ENCODE peak calls at places on chromosome 18, in eight cellular contexts. B, C, S, R, W, G, P and E are unnamed samples.

GRCh38 chr18:73791081-73791480 is 356.6 kb downstream of the FBXO15 start:
- DNase-seq in B (no peak), C (no peak), S (no peak), R (no peak), W (no peak), G (no peak), P (no peak), E (no peak)

GRCh38 chr18:49028091-49028490 is 77.3 kb upstream of the SMAD7 start:
- DNase-seq in B (peak; percentile 36), C (no peak), S (no peak), R (peak; percentile 7), W (peak; percentile 43), G (no peak), P (no peak), E (no peak)

GRCh38 chr18:13538630-13539029 is 187.7 kb downstream of the FAM210A start:
- DNase-seq in B (no peak), C (no peak), S (no peak), R (no peak), W (no peak), G (no peak), P (no peak), E (no peak)

GRCh38 chr18:77658309-77658681 is 408.6 kb downstream of the GALR1 start:
- DNase-seq in B (no peak), C (no peak), S (no peak), R (no peak), W (no peak), G (no peak), P (no peak), E (no peak)

GRCh38 chr18:68484241-68484640 is 230.7 kb downstream of the TMX3 start:
- DNase-seq in B (no peak), C (no peak), S (no peak), R (no peak), W (no peak), G (no peak), P (no peak), E (no peak)

GRCh38 chr18:44423826-44424225 is 256.9 kb upstream of the SETBP1 start:
- DNase-seq in B (no peak), C (no peak), S (no peak), R (no peak), W (no peak), G (no peak), P (no peak), E (no peak)

GRCh38 chr18:67072789-67073188 is 443.7 kb downstream of the DSEL start:
- DNase-seq in B (no peak), C (no peak), S (no peak), R (peak; percentile 14), W (no peak), G (no peak), P (no peak), E (no peak)

GRCh38 chr18:12823892-12824291 is 60.1 kb downstream of the PTPN2 start:
- DNase-seq in B (no peak), C (no peak), S (no peak), R (no peak), W (no peak), G (no peak), P (no peak), E (no peak)

GRCh38 chr18:9746958-9747357 is 38.9 kb downstream of the RAB31 start:
- DNase-seq in B (no peak), C (no peak), S (no peak), R (no peak), W (no peak), G (no peak), P (no peak), E (no peak)

GRCh38 chr18:8841781-8842485 is 136.6 kb downstream of the MTCL1 start:
- DNase-seq in B (no peak), C (no peak), S (no peak), R (no peak), W (no peak), G (no peak), P (no peak), E (no peak)

GRCh38 chr18:28013064-28013463 is 163.9 kb downstream of the CDH2 start:
- DNase-seq in B (no peak), C (no peak), S (no peak), R (no peak), W (no peak), G (no peak), P (no peak), E (no peak)

GRCh38 chr18:55856191-55856590 is 268.2 kb upstream of the TCF4 start:
- DNase-seq in B (no peak), C (no peak), S (no peak), R (no peak), W (no peak), G (no peak), P (no peak), E (no peak)

GRCh38 chr18:47689386-47689785 is 241.1 kb downstream of the SMAD2 start:
- DNase-seq in B (no peak), C (no peak), S (no peak), R (no peak), W (no peak), G (no peak), P (no peak), E (no peak)

GRCh38 chr18:11259421-11259820 is 110.1 kb upstream of the PIEZO2 start:
- DNase-seq in B (peak; percentile 59), C (no peak), S (peak; percentile 35), R (peak; percentile 35), W (no peak), G (no peak), P (no peak), E (no peak)

GRCh38 chr18:59629894-59630293 is 67.3 kb downstream of the CCBE1 start:
- DNase-seq in B (peak; percentile 74), C (peak; percentile 23), S (peak; percentile 20), R (no peak), W (no peak), G (no peak), P (peak; percentile 6), E (no peak)

GRCh38 chr18:48195782-48196181 is 213.4 kb downstream of the ZBTB7C start:
- DNase-seq in B (no peak), C (no peak), S (no peak), R (no peak), W (no peak), G (no peak), P (no peak), E (no peak)

GRCh38 chr18:13809025-13809384 is 14.9 kb upstream of the MC5R start:
- DNase-seq in B (no peak), C (peak; percentile 62), S (no peak), R (no peak), W (no peak), G (peak; percentile 83), P (peak; percentile 63), E (no peak)

GRCh38 chr18:8260847-8261246 is 348.4 kb upstream of the RAB12 start:
- DNase-seq in B (no peak), C (no peak), S (no peak), R (no peak), W (no peak), G (no peak), P (no peak), E (no peak)

GRCh38 chr18:76464281-76465259 is 30.5 kb downstream of the ZNF516 start:
- DNase-seq in B (no peak), C (no peak), S (no peak), R (no peak), W (no peak), G (no peak), P (no peak), E (no peak)

GRCh38 chr18:76461692-76462325 is 33.2 kb downstream of the ZNF516 start:
- DNase-seq in B (no peak), C (no peak), S (no peak), R (no peak), W (no peak), G (no peak), P (no peak), E (no peak)

GRCh38 chr18:76463872-76464271 is 31.2 kb downstream of the ZNF516 start:
- DNase-seq in B (no peak), C (no peak), S (no peak), R (no peak), W (no peak), G (no peak), P (no peak), E (no peak)

GRCh38 chr18:76462326-76462694 is 32.7 kb downstream of the ZNF516 start:
- DNase-seq in B (no peak), C (no peak), S (peak; percentile 71), R (no peak), W (no peak), G (no peak), P (no peak), E (no peak)

GRCh38 chr18:76463358-76463757 is 31.7 kb downstream of the ZNF516 start:
- DNase-seq in B (no peak), C (no peak), S (no peak), R (no peak), W (no peak), G (no peak), P (no peak), E (no peak)
- H3K27ac ChIP-seq in B (no peak overlapping the region), C (no peak overlapping the region), S (no peak overlapping the region), R (no peak overlapping the region), W (no peak overlapping the region), G (no peak overlapping the region), P (no peak overlapping the region), E (no peak overlapping the region)

GRCh38 chr18:61616111-61616610 is 276.6 kb downstream of the RNF152 start:
- DNase-seq in B (no peak), C (no peak), S (no peak), R (no peak), W (no peak), G (no peak), P (no peak), E (no peak)
- TF ChIP-seq CTCF in B (no peak), C (no peak), S (no peak), R (no peak), W (no peak), G (no peak), P (no peak), E (no peak)

DNA sequence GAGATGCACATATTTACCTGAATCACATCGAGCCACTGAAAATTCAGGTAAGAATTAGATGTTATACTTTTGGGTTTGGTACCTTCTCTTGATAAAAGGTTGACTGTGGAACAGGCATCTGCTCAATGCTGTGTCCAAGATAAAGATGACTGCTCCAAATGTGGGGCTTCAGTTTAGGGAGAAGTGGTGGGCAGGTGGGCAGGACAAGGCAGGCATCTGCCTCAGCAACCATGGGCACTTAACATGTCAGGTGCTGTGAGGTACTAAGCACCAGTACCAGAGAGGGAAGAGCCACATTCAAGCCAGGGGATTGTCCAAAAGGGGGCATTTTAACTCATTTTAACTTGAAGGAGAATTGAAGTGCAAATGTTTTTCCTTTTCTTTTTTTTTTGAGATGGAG is 14.0 kb downstream of the TYMS start:
- DNase-seq in B (no peak), C (no peak), S (no peak), R (no peak), W (no peak), G (no peak), P (no peak), E (no peak)
- H3K36me3 ChIP-seq in B (peaks cover 62% of the 10 kb centered on the region), C (no peaks in the 10 kb centered on the region), S (no peaks in the 10 kb centered on the region), R (no peaks in the 10 kb centered on the region), W (peaks cover 60% of the 10 kb centered on the region), G (peaks cover 71% of the 10 kb centered on the region), P (peaks cover 50% of the 10 kb centered on the region), E (peaks cover 4% of the 10 kb centered on the region)

DNA sequence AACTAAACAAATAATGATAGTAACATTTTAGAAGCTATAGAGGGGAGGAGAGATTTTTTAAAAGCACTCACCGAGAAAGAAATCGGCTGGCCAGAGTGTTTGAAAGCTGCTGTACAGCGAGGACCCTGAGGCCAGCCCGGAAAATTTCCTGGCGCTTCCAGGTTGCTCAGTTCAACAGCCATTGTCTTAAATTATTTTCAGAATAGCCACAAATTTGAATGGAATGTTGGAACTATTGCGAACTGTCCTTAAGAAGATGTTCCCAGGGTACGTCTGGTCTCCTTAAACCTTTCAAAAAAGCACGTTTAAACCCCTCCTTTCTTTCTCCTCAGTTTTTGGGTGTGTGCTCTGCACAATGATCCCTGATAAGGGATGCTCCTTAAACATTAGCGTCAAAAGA is 14.4 kb upstream of the LPIN2 start:
- DNase-seq in B (no peak), C (no peak), S (no peak), R (no peak), W (no peak), G (no peak), P (no peak), E (no peak)
- H3K27ac ChIP-seq in B (no peak overlapping the region), C (no peak overlapping the region), S (no peak overlapping the region), R (no peak overlapping the region), W (no peak overlapping the region), G (no peak overlapping the region), P (no peak overlapping the region), E (no peak overlapping the region)